ENCODE peak calls at places on chromosomes 5 and 9, in eight cellular contexts. I, A, L, Y, G, V, P and T are unnamed samples. For H3K4me1, the result is how much of the 10 kb centered on the place peaks cover.

GRCh38 chr5:90473321-90474234 is 993 bp downstream of the MBLAC2 start:
- DNase-seq in I (peak), A (peak), L (no peak), Y (peak), G (peak), V (peak), P (peak), T (peak)

GRCh38 chr9:14479187-14479586 is 165.2 kb upstream of the NFIB start:
- DNase-seq in I (no peak), A (no peak), L (no peak), Y (no peak), G (no peak), V (no peak), P (no peak), T (no peak)

GRCh38 chr9:118992813-118993747 is 376.2 kb downstream of the BRINP1 start:
- DNase-seq in I (no peak), A (no peak), L (no peak), Y (no peak), G (no peak), V (peak), P (no peak), T (no peak)

GRCh38 chr5:4630031-4630430 is 510.1 kb upstream of the ADAMTS16 start:
- DNase-seq in I (no peak), A (no peak), L (no peak), Y (peak), G (no peak), V (no peak), P (no peak), T (no peak)

GRCh38 chr5:90830058-90830457 is 271.5 kb downstream of the ADGRV1 start:
- DNase-seq in I (no peak), A (no peak), L (no peak), Y (no peak), G (no peak), V (no peak), P (no peak), T (no peak)

GRCh38 chr5:123454236-123454911 is 31.2 kb upstream of the CEP120 start:
- DNase-seq in I (no peak), A (no peak), L (no peak), Y (no peak), G (no peak), V (no peak), P (no peak), T (no peak)

GRCh38 chr5:167284491-167284890 is 1007.0 kb upstream of the WWC1 start:
- DNase-seq in I (no peak), A (no peak), L (no peak), Y (no peak), G (no peak), V (peak), P (no peak), T (no peak)

GRCh38 chr5:140235776-140236558 is 61.0 kb downstream of the CYSTM1 start:
- DNase-seq in I (no peak), A (no peak), L (no peak), Y (no peak), G (no peak), V (no peak), P (peak), T (no peak)

GRCh38 chr5:14714706-14715105 is 50.2 kb downstream of the OTULIN start:
- DNase-seq in I (no peak), A (no peak), L (no peak), Y (no peak), G (peak), V (no peak), P (peak), T (no peak)

GRCh38 chr9:116008278-116008677 is 145.3 kb upstream of the PAPPA start:
- DNase-seq in I (no peak), A (no peak), L (no peak), Y (peak), G (no peak), V (peak), P (no peak), T (no peak)

GRCh38 chr5:138469540-138470321 is 4.5 kb downstream of the EGR1 start:
- DNase-seq in I (peak), A (peak), L (peak), Y (peak), G (peak), V (peak), P (no peak), T (no peak)

GRCh38 chr9:4680750-4681149 is 1.4 kb downstream of the CDC37L1 start:
- DNase-seq in I (no peak), A (no peak), L (no peak), Y (no peak), G (no peak), V (peak), P (no peak), T (no peak)

GRCh38 chr5:174328626-174329299 is 283.3 kb downstream of the NSG2 start:
- DNase-seq in I (no peak), A (no peak), L (no peak), Y (no peak), G (no peak), V (peak), P (no peak), T (no peak)

GRCh38 chr5:21452429-21452828 is 1400.7 kb downstream of the CDH12 start:
- DNase-seq in I (no peak), A (no peak), L (no peak), Y (no peak), G (no peak), V (no peak), P (no peak), T (no peak)

GRCh38 chr5:43582082-43583005 is 20.6 kb upstream of the NNT start:
- DNase-seq in I (no peak), A (no peak), L (no peak), Y (no peak), G (no peak), V (no peak), P (no peak), T (no peak)

GRCh38 chr5:123844873-123845272 is 332.9 kb downstream of the CSNK1G3 start:
- DNase-seq in I (no peak), A (no peak), L (no peak), Y (no peak), G (no peak), V (peak), P (no peak), T (no peak)

GRCh38 chr5:170896779-170897178 is 35.0 kb downstream of the RANBP17 start:
- DNase-seq in I (no peak), A (peak), L (peak), Y (peak), G (peak), V (peak), P (no peak), T (no peak)

GRCh38 chr9:343773-344172 is 129.1 kb downstream of the DOCK8 start:
- DNase-seq in I (no peak), A (no peak), L (no peak), Y (no peak), G (no peak), V (no peak), P (no peak), T (no peak)

GRCh38 chr9:127763918-127764384 is 14.5 kb downstream of the SH2D3C start:
- DNase-seq in I (peak), A (no peak), L (peak), Y (peak), G (no peak), V (no peak), P (no peak), T (no peak)

GRCh38 chr9:70111641-70112236 is 68.1 kb downstream of the MAMDC2 start:
- DNase-seq in I (no peak), A (no peak), L (no peak), Y (no peak), G (no peak), V (no peak), P (no peak), T (no peak)

GRCh38 chr5:164298165-164298564 is 792.7 kb downstream of the MAT2B start:
- DNase-seq in I (no peak), A (no peak), L (no peak), Y (no peak), G (no peak), V (no peak), P (no peak), T (no peak)

GRCh38 chr9:114081441-114082016 is 3.4 kb upstream of the AMBP start:
- DNase-seq in I (no peak), A (no peak), L (no peak), Y (peak), G (peak), V (no peak), P (no peak), T (no peak)

GRCh38 chr9:95315108-95315746 is 2.3 kb downstream of the FANCC start:
- DNase-seq in I (no peak), A (no peak), L (no peak), Y (no peak), G (no peak), V (no peak), P (no peak), T (no peak)

GRCh38 chr5:58114324-58114723 is 345.6 kb downstream of the PLK2 start:
- DNase-seq in I (no peak), A (no peak), L (no peak), Y (no peak), G (no peak), V (peak), P (no peak), T (no peak)

GRCh38 chr5:77426670-77427069 is 65.4 kb downstream of the WDR41 start:
- DNase-seq in I (no peak), A (no peak), L (no peak), Y (peak), G (no peak), V (peak), P (no peak), T (no peak)

DNA sequence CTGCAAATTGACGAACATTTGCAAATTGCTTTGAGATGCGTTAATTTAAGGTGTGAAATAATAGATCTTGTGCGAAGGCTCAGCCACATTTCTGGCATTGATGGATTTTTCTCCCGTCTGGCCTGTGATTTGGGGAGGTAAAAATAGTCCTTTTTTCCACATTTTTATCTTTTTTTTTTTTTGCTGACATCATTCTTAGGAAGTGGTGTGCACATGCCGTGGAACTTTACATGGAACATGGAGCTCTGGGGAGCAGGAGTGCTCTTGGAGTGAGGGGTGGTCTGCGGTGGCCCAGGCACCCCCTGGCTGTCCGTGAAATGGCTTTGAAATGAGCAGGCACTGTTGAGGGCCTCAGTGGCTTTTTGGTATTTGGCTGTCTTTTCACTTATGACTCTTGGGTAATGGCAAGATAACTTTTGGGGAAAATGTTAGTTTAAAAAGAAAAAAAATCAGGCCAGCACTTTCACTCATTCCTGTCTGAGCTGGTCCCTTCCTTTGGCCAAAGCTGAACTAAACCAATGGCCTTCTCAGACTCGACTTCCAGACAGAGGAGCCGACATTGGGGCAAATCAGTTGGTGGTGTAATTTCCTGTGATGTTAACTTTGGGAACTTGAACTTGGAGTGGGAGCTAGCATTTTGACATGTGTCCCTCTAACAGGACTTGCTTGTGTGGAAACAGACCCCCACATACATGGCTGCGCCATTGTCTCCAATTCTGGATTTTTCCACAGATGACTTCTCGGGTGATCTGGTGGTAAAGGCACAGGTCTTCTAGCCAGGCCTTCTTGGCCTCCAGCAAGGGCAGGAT is 4.2 kb downstream of the NEK6 start:
- DNase-seq in I (no peak), A (no peak), L (no peak), Y (no peak), G (no peak), V (peak), P (no peak), T (no peak)
- H3K4me1 ChIP-seq in I (under half), A (half or more), L (half or more), Y (half or more), G (under half), V (half or more), P (under half), T (half or more)

GRCh38 chr5:10620346-10620745 is 56.5 kb downstream of the ANKRD33B start:
- DNase-seq in I (no peak), A (no peak), L (no peak), Y (no peak), G (no peak), V (no peak), P (no peak), T (no peak)

GRCh38 chr5:10619649-10620048 is 55.8 kb downstream of the ANKRD33B start:
- DNase-seq in I (no peak), A (no peak), L (no peak), Y (no peak), G (no peak), V (no peak), P (no peak), T (no peak)

GRCh38 chr5:10618311-10618710 is 54.4 kb downstream of the ANKRD33B start:
- DNase-seq in I (no peak), A (no peak), L (no peak), Y (no peak), G (no peak), V (no peak), P (no peak), T (no peak)

GRCh38 chr5:10615693-10616092 is 51.8 kb downstream of the ANKRD33B start:
- DNase-seq in I (no peak), A (no peak), L (no peak), Y (no peak), G (no peak), V (no peak), P (no peak), T (no peak)

GRCh38 chr5:10617103-10617502 is 53.2 kb downstream of the ANKRD33B start:
- DNase-seq in I (no peak), A (no peak), L (no peak), Y (no peak), G (no peak), V (no peak), P (no peak), T (no peak)
- H3K4me1 ChIP-seq in I (under half), A (under half), L (under half), Y (under half), G (under half), V (under half), P (under half), T (under half)

GRCh38 chr5:134139377-134139851 is 24.9 kb downstream of the TCF7 start:
- DNase-seq in I (no peak), A (peak), L (peak), Y (no peak), G (no peak), V (no peak), P (peak), T (peak)
- H3K4me1 ChIP-seq in I (under half), A (under half), L (under half), Y (under half), G (under half), V (under half), P (under half), T (under half)

GRCh38 chr9:136693135-136693489 is 5.9 kb upstream of the AGPAT2 start:
- DNase-seq in I (no peak), A (no peak), L (no peak), Y (no peak), G (no peak), V (no peak), P (no peak), T (no peak)
- H3K4me1 ChIP-seq in I (under half), A (half or more), L (half or more), Y (half or more), G (under half), V (under half), P (under half), T (under half)